ENCODE peak calls at places on chromosomes 2 and 18, in five cellular contexts. O is GM23248, D is upper lobe of right lung, T is neuronal stem cell, C is K562. M is an unnamed sample.

GRCh38 chr2:236768393-236769140 is 198.9 kb downstream of the ACKR3 start:
- DNase-seq in C (no peak), O (peak; percentile 83), T (no peak), D (no peak), M (no peak)

GRCh38 chr2:119786312-119786711 is 26.6 kb downstream of the PTPN4 start:
- DNase-seq in O (peak; percentile 9), D (no peak), C (no peak), T (no peak), M (no peak)

GRCh38 chr2:114937366-114937930 is 495.0 kb downstream of the DPP10 start:
- DNase-seq in D (no peak), T (no peak), C (no peak), O (no peak), M (no peak)

GRCh38 chr18:12231986-12232385 is 22.2 kb upstream of the CIDEA start:
- DNase-seq in D (no peak), C (peak; percentile 2), O (no peak), T (no peak), M (no peak)

GRCh38 chr2:904243-905024 is 46.2 kb upstream of the SNTG2 start:
- DNase-seq in D (no peak), O (no peak), T (no peak), C (no peak), M (no peak)

GRCh38 chr18:23935804-23936203 is 78.8 kb upstream of the TTC39C start:
- DNase-seq in C (no peak), O (no peak), D (no peak), T (no peak), M (no peak)

GRCh38 chr2:84807063-84807485 is 73.8 kb downstream of the TRABD2A start:
- DNase-seq in C (no peak), O (peak; percentile 93), T (no peak), D (no peak), M (no peak)

GRCh38 chr2:101463885-101464653 is 10.8 kb downstream of the RFX8 start:
- DNase-seq in O (peak; percentile 93), D (no peak), C (no peak), T (no peak), M (no peak)

GRCh38 chr2:20012282-20013060 is at the start of gene MATN3:
- DNase-seq in C (peak; percentile 56), T (peak; percentile 68), D (peak; percentile 81), O (peak; percentile 65), M (no peak)

GRCh38 chr2:36058953-36059352 is 296.6 kb upstream of the CRIM1 start:
- DNase-seq in C (no peak), T (no peak), D (peak; percentile 57), O (peak; percentile 7), M (peak; percentile 22)

GRCh38 chr18:8142131-8142711 is 467.0 kb upstream of the RAB12 start:
- DNase-seq in D (no peak), C (peak; percentile 44), T (no peak), O (peak; percentile 68), M (no peak)

GRCh38 chr2:219726916-219727315 is 99.5 kb downstream of the SLC4A3 start:
- DNase-seq in D (no peak), T (no peak), O (no peak), C (no peak), M (no peak)

GRCh38 chr18:38750786-38751185 is 1185.2 kb upstream of the CELF4 start:
- DNase-seq in D (no peak), C (no peak), T (no peak), O (no peak), M (no peak)

GRCh38 chr2:180840641-180841040 is 139.8 kb upstream of the UBE2E3 start:
- DNase-seq in C (no peak), O (no peak), T (no peak), D (no peak), M (no peak)

GRCh38 chr2:31271851-31272267 is 37.9 kb downstream of the EHD3 start:
- DNase-seq in T (no peak), D (no peak), O (peak; percentile 72), C (no peak), M (no peak)

GRCh38 chr2:28613616-28614501 is 118.0 kb downstream of the PLB1 start:
- DNase-seq in C (no peak), O (no peak), D (no peak), T (no peak), M (no peak)

GRCh38 chr2:225282858-225283693 is 116.4 kb upstream of the NYAP2 start:
- DNase-seq in C (no peak), T (peak; percentile 8), D (no peak), O (peak; percentile 38), M (no peak)

GRCh38 chr2:156784034-156784433 is 347.9 kb downstream of the GPD2 start:
- DNase-seq in O (no peak), C (no peak), D (no peak), T (no peak), M (no peak)

GRCh38 chr2:42001696-42002331 is 46.0 kb upstream of the PKDCC start:
- DNase-seq in T (no peak), O (peak; percentile 58), D (no peak), C (no peak), M (no peak)

GRCh38 chr18:49898421-49898820 is 85.1 kb upstream of the ACAA2 start:
- DNase-seq in C (peak; percentile 33), O (peak; percentile 73), D (no peak), T (peak; percentile 86), M (no peak)

GRCh38 chr2:63073994-63074393 is 23.4 kb downstream of the OTX1 start:
- DNase-seq in O (no peak), T (no peak), C (no peak), D (no peak), M (no peak)

GRCh38 chr2:58341047-58341446 is 99.9 kb upstream of the FANCL start:
- DNase-seq in O (no peak), T (no peak), C (no peak), D (no peak), M (no peak)

GRCh38 chr18:53887447-53887846 is 337.0 kb downstream of the MBD2 start:
- DNase-seq in D (no peak), C (no peak), T (no peak), O (no peak), M (no peak)

GRCh38 chr2:128792476-128793054 is 473.9 kb upstream of the HS6ST1 start:
- DNase-seq in O (no peak), D (no peak), T (no peak), C (no peak), M (no peak)

GRCh38 chr2:85485815-85486214 is 53.2 kb upstream of the MAT2A start:
- DNase-seq in T (no peak), C (no peak), O (peak; percentile 62), D (no peak), M (peak; percentile 3)

GRCh38 chr2:191304939-191305875 is 60.0 kb downstream of the MYO1B start:
- DNase-seq in T (no peak), D (no peak), O (peak; percentile 84), C (no peak), M (peak; percentile 77)

GRCh38 chr18:27411911-27412310 is 226.8 kb upstream of the CHST9 start:
- DNase-seq in C (no peak), T (no peak), D (no peak), O (peak; percentile 41), M (no peak)

GRCh38 chr2:218036371-218036770 is 32.7 kb upstream of the RUFY4 start:
- DNase-seq in T (no peak), D (no peak), O (peak; percentile 22), C (no peak), M (no peak)

GRCh38 chr2:15223887-15224286 is 337.2 kb downstream of the NBAS start:
- DNase-seq in D (no peak), C (no peak), T (no peak), O (peak; percentile 94), M (no peak)

GRCh38 chr18:37742436-37742835 is 176.8 kb upstream of the CELF4 start:
- DNase-seq in O (no peak), D (no peak), T (peak; percentile 33), C (no peak), M (no peak)

GRCh38 chr18:46167971-46168370 is 63.8 kb downstream of the HAUS1 start:
- DNase-seq in T (no peak), C (no peak), O (no peak), D (peak; percentile 66), M (no peak)

DNA sequence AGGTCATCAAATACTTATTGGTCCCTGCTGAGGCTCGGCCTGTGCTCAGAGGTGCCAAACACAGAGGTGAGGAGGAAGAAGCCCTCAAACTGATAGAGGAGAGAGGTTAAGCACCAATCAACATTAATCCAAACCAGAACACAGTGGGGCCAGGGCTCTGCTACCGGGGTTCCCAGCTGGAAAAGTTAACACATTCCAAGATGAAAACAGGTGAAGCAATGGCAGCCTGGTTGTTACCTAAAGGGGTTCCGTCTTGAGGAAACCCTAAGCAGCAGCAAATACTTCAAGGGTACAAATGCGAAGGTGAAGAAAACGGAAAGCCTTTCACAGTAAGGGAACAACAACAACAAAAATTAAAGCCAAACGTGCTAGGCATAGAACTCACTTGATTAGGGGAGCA is 5.4 kb downstream of the TGFA start:
- DNase-seq in C (no peak), O (no peak), D (no peak), T (no peak), M (no peak)
- H3K27ac ChIP-seq in C (no peak overlapping the region), O (no peak overlapping the region), D (no peak overlapping the region), T (no peak overlapping the region), M (no peak overlapping the region)

DNA sequence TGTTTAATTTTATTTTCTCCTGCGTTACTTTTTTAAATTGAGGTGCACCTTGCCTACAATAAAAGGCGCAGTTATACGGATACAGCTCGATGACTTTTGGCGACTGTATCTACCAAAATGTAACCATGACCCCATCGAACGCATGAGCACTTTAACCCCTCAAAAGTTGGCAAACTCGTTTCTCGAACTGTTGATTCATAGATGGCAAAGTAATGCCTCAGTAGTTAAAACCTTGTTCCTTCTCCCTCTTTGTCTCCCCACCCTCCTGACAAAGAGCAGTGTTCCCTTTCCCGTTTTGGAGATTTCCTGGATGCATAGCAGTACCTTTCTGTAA is 577 bp downstream of the MOGAT1 start:
- DNase-seq in D (no peak), C (no peak), T (no peak), O (no peak), M (no peak)
- H3K4me1 ChIP-seq in D (peaks cover 14% of the 10 kb centered on the region), C (peaks cover 6% of the 10 kb centered on the region), T (peaks cover 5% of the 10 kb centered on the region), O (no peaks in the 10 kb centered on the region), M (peaks cover 18% of the 10 kb centered on the region)

DNA sequence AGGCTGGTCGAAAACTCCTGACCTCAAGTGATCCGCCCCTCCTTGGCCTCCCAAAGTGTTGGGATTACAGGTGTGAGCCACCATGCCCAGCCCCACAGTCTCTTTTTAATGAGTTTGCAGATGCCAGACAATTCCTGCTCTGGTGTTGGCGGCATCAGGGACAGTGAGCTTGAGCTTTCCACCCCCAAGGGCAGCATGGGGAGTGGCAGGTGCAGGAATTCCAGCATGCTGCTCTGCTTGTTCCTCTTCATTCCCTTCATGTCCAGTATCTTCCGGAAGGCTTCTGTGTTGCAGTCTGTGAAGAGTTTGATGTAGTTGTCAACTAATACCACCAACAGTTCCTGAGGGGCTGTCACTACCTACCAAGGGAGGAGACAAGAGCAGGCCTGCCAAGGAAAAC is 137.3 kb downstream of the SS18 start:
- DNase-seq in T (no peak), D (no peak), C (no peak), O (no peak), M (no peak)
- H3K4me3 ChIP-seq in T (no peak overlapping the region), D (no peak overlapping the region), C (no peak overlapping the region), O (no peak overlapping the region), M (no peak overlapping the region)

DNA sequence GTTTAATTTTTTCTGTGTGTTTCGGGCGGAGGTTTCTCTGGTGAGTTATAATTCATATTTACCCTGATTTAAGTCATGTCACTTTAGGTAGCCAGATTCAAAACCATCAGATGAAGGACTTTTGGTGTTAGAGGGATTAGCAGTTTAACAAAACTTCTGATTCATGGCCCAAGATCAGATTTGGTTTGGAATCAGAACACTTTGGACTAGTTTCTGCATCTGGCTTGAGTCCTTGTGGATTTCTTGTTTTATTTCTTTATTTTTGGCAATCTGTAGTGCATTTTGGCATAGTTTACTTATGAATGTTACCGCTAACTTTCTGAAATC is 3.5 kb downstream of the NEDD4L start:
- DNase-seq in T (no peak), D (no peak), C (no peak), O (no peak), M (no peak)
- H3K27ac ChIP-seq in T (no peak overlapping the region), D (no peak overlapping the region), C (no peak overlapping the region), O (no peak overlapping the region), M (no peak overlapping the region)

GRCh38 chr2:234958311-234958710 is 6.5 kb downstream of the SH3BP4 start:
- DNase-seq in O (no peak), T (no peak), D (no peak), C (no peak), M (no peak)
- H3K4me1 ChIP-seq in O (peaks cover 64% of the 10 kb centered on the region), T (peaks cover 29% of the 10 kb centered on the region), D (peaks cover 23% of the 10 kb centered on the region), C (no peaks in the 10 kb centered on the region), M (no peaks in the 10 kb centered on the region)

M was measured in tibial artery.